ENCODE peak calls at places on chromosomes 1 and 21, in nine cellular contexts. W, U, H, S, D, X, I, O and K are unnamed samples.

GRCh38 chr1:166197141-166197540 is 30.3 kb upstream of the FAM78B start:
- DNase-seq in W (no peak), U (no peak), H (no peak), S (peak), D (no peak), X (no peak), I (no peak), O (no peak), K (no peak)

GRCh38 chr1:71706030-71706671 is 576.2 kb downstream of the NEGR1 start:
- DNase-seq in W (no peak), U (no peak), H (no peak), S (no peak), D (no peak), X (no peak), I (no peak), O (no peak), K (no peak)

GRCh38 chr1:28066393-28067154 is 21.8 kb downstream of the EYA3 start:
- DNase-seq in W (no peak), U (no peak), H (no peak), S (no peak), D (no peak), X (no peak), I (no peak), O (no peak), K (no peak)

GRCh38 chr1:81717230-81717629 is 83.5 kb upstream of the ADGRL2 start:
- DNase-seq in W (no peak), U (no peak), H (no peak), S (no peak), D (no peak), X (no peak), I (no peak), O (no peak), K (no peak)

GRCh38 chr1:190176776-190177175 is 300.9 kb downstream of the BRINP3 start:
- DNase-seq in W (no peak), U (no peak), H (no peak), S (no peak), D (no peak), X (no peak), I (no peak), O (no peak), K (no peak)

GRCh38 chr1:71464016-71464415 is 383.2 kb upstream of the ZRANB2 start:
- DNase-seq in W (no peak), U (no peak), H (no peak), S (no peak), D (no peak), X (no peak), I (no peak), O (no peak), K (no peak)

GRCh38 chr1:165842363-165843129 is 15.1 kb downstream of the UCK2 start:
- DNase-seq in W (no peak), U (no peak), H (no peak), S (no peak), D (peak), X (no peak), I (no peak), O (no peak), K (no peak)

GRCh38 chr1:33762099-33762830 is 101.6 kb upstream of the HMGB4 start:
- DNase-seq in W (no peak), U (no peak), H (no peak), S (no peak), D (no peak), X (no peak), I (no peak), O (no peak), K (peak)

GRCh38 chr1:192933744-192934143 is 124.9 kb downstream of the RGS2 start:
- DNase-seq in W (no peak), U (no peak), H (no peak), S (no peak), D (no peak), X (no peak), I (no peak), O (no peak), K (no peak)

GRCh38 chr1:156356875-156357534 is 12.0 kb upstream of the RHBG start:
- DNase-seq in W (peak), U (no peak), H (peak), S (peak), D (peak), X (no peak), I (no peak), O (peak), K (no peak)

GRCh38 chr1:44650159-44650831 is 24.0 kb downstream of the TMEM53 start:
- DNase-seq in W (peak), U (no peak), H (peak), S (no peak), D (no peak), X (no peak), I (peak), O (no peak), K (no peak)

GRCh38 chr1:233443040-233443439 is 115.5 kb downstream of the MAP3K21 start:
- DNase-seq in W (no peak), U (no peak), H (no peak), S (peak), D (no peak), X (no peak), I (no peak), O (no peak), K (no peak)

GRCh38 chr1:38889589-38889988 is 8.2 kb upstream of the GJA9 start:
- DNase-seq in W (no peak), U (no peak), H (no peak), S (no peak), D (no peak), X (no peak), I (no peak), O (no peak), K (no peak)

GRCh38 chr21:28714795-28715464 is 277.7 kb downstream of the LTN1 start:
- DNase-seq in W (no peak), U (no peak), H (no peak), S (no peak), D (no peak), X (no peak), I (no peak), O (no peak), K (no peak)

GRCh38 chr1:154591206-154591605 is 16.8 kb downstream of the ADAR start:
- DNase-seq in W (no peak), U (no peak), H (no peak), S (no peak), D (no peak), X (no peak), I (no peak), O (no peak), K (no peak)

GRCh38 chr1:234631721-234632125 is 21.7 kb upstream of the IRF2BP2 start:
- DNase-seq in W (no peak), U (no peak), H (no peak), S (no peak), D (no peak), X (no peak), I (no peak), O (no peak), K (no peak)

GRCh38 chr1:148308832-148309458 is 156.9 kb upstream of the NBPF11 start:
- DNase-seq in W (no peak), U (no peak), H (no peak), S (no peak), D (no peak), X (no peak), I (no peak), O (no peak), K (no peak)

GRCh38 chr1:225848044-225848955 is 33.9 kb downstream of the TMEM63A start:
- DNase-seq in W (peak), U (no peak), H (no peak), S (no peak), D (no peak), X (no peak), I (peak), O (no peak), K (no peak)

GRCh38 chr1:243962541-243962940 is 88.5 kb upstream of the ZBTB18 start:
- DNase-seq in W (no peak), U (no peak), H (no peak), S (no peak), D (no peak), X (no peak), I (no peak), O (no peak), K (no peak)

GRCh38 chr1:66760506-66760905 is 8.2 kb downstream of the DYNLT5 start:
- DNase-seq in W (no peak), U (no peak), H (no peak), S (no peak), D (no peak), X (no peak), I (no peak), O (no peak), K (no peak)

GRCh38 chr1:64864018-64864945 is 102.1 kb downstream of the JAK1 start:
- DNase-seq in W (peak), U (peak), H (peak), S (peak), D (peak), X (no peak), I (no peak), O (peak), K (no peak)

GRCh38 chr1:41102208-41102607 is 80.7 kb upstream of the SLFNL1 start:
- DNase-seq in W (peak), U (peak), H (peak), S (peak), D (no peak), X (peak), I (peak), O (peak), K (peak)

GRCh38 chr1:3992103-3992556 is 92.1 kb upstream of the C1orf174 start:
- DNase-seq in W (no peak), U (peak), H (no peak), S (no peak), D (no peak), X (no peak), I (no peak), O (no peak), K (no peak)

GRCh38 chr1:71046891-71047634 is 553 bp downstream of the PTGER3 start:
- DNase-seq in W (no peak), U (peak), H (peak), S (peak), D (no peak), X (peak), I (no peak), O (peak), K (no peak)

GRCh38 chr1:172585861-172586260 is 52.9 kb downstream of the SUCO start:
- DNase-seq in W (no peak), U (no peak), H (no peak), S (no peak), D (no peak), X (no peak), I (no peak), O (no peak), K (no peak)

GRCh38 chr21:42777757-42778344 is 101.5 kb downstream of the WDR4 start:
- DNase-seq in W (no peak), U (no peak), H (no peak), S (no peak), D (no peak), X (no peak), I (no peak), O (no peak), K (no peak)

GRCh38 chr21:25369524-25370300 is 237.6 kb downstream of the MRPL39 start:
- DNase-seq in W (no peak), U (no peak), H (no peak), S (no peak), D (no peak), X (no peak), I (no peak), O (no peak), K (no peak)

GRCh38 chr1:89918127-89918793 is 76.7 kb upstream of the ZNF326 start:
- DNase-seq in W (no peak), U (no peak), H (no peak), S (no peak), D (no peak), X (no peak), I (no peak), O (no peak), K (no peak)

DNA sequence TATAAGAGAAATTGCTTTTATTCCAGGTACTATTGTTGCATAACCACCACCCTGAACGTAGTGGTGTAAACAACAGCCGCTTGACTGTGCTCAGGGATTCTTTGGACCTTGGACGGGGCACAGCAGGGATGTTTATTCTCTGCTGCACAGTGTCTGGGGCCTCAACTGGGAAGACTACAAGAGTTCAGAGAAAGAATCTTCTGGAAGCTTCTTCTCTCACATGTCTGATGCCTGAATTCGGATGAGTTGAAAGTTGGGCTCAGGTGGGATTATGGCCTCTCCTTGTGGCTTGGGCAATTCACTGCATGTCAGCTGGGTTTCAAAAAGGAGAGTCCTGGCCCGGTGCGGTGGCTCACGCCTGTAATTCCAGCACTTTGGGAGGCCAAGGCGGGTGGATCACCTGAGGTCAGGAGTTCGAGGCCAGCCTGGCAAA is 19.0 kb upstream of the SSBP3 start:
- DNase-seq in W (no peak), U (no peak), H (no peak), S (no peak), D (no peak), X (no peak), I (no peak), O (no peak), K (no peak)
- TF ChIP-seq CTCF in W (no peak), U (no peak), H (no peak), S (no peak), D (no peak), X (peak), I (no peak), O (no peak), K (no peak)

GRCh38 chr1:207748737-207749528 is 2.9 kb upstream of the CD46 start:
- DNase-seq in W (no peak), U (no peak), H (no peak), S (no peak), D (peak), X (no peak), I (no peak), O (no peak), K (no peak)
- H3K4me3 ChIP-seq in W (no peak), U (no peak), H (no peak), S (no peak), D (no peak), X (no peak), I (no peak), O (no peak), K (no peak)

DNA sequence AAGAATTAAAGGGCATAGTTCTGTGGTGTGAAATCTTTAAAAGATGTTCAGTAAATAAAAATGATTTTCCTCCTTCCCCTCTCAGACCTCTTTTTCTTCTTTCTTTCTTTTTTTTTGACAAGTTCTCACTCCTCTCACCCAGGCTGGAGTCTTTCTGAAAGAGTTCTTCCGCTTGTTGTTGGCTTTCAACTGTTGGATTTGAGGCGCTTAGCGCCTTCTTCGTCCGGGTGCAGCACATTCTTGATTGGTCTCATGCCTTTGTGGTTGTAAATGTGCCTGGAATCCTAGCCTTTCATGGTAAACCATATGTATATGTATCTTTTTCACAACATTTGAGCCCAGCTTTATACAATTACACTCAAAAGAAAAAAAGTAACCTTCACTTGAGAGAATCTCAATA is 980 bp upstream of the METTL18 start:
- DNase-seq in W (no peak), U (no peak), H (no peak), S (no peak), D (peak), X (no peak), I (no peak), O (no peak), K (no peak)
- H3K27ac ChIP-seq in W (no peak), U (peak), H (no peak), S (no peak), D (peak), X (no peak), I (no peak), O (no peak), K (no peak)

GRCh38 chr1:31689821-31690220 is 14.0 kb downstream of the COL16A1 start:
- DNase-seq in W (no peak), U (no peak), H (no peak), S (no peak), D (no peak), X (no peak), I (no peak), O (no peak), K (no peak)

GRCh38 chr1:31691446-31691845 is 12.4 kb downstream of the COL16A1 start:
- DNase-seq in W (no peak), U (no peak), H (no peak), S (no peak), D (no peak), X (no peak), I (no peak), O (no peak), K (no peak)

GRCh38 chr1:31690921-31691320 is 12.9 kb downstream of the COL16A1 start:
- DNase-seq in W (no peak), U (no peak), H (no peak), S (no peak), D (no peak), X (no peak), I (no peak), O (no peak), K (no peak)

GRCh38 chr1:31694069-31694909 is 9.5 kb downstream of the COL16A1 start:
- DNase-seq in W (no peak), U (no peak), H (no peak), S (no peak), D (no peak), X (no peak), I (no peak), O (no peak), K (no peak)

DNA sequence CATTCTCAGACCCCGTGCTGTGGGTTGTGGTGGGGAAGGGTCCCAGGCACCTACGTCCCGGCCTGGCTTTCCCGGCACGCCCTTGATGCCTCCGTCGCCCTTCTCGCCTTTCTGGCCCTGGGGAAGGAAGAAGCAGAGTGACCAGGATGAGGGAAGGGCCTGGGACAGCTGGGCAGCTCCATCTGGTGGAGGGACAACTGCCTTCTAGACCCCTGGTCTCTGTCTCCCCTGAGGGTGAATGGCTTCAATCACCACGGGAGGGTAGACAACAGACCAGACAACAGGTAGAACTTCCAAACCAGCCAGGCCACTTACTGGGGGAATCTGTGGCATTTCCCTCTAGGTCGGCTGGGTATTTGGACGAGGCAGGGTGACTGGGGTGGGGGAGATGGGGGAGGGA is 11.9 kb downstream of the COL16A1 start:
- DNase-seq in W (no peak), U (no peak), H (no peak), S (no peak), D (no peak), X (no peak), I (no peak), O (no peak), K (no peak)
- TF ChIP-seq CTCF in W (no peak), U (no peak), H (no peak), S (no peak), D (no peak), X (no peak), I (no peak), O (no peak), K (no peak)

GRCh38 chr1:177170756-177171535 is at the start of gene BRINP2:
- DNase-seq in W (peak), U (no peak), H (peak), S (peak), D (no peak), X (peak), I (peak), O (peak), K (no peak)
- H3K4me3 ChIP-seq in W (peak), U (peak), H (no peak), S (no peak), D (no peak), X (peak), I (peak), O (peak), K (peak)

DNA sequence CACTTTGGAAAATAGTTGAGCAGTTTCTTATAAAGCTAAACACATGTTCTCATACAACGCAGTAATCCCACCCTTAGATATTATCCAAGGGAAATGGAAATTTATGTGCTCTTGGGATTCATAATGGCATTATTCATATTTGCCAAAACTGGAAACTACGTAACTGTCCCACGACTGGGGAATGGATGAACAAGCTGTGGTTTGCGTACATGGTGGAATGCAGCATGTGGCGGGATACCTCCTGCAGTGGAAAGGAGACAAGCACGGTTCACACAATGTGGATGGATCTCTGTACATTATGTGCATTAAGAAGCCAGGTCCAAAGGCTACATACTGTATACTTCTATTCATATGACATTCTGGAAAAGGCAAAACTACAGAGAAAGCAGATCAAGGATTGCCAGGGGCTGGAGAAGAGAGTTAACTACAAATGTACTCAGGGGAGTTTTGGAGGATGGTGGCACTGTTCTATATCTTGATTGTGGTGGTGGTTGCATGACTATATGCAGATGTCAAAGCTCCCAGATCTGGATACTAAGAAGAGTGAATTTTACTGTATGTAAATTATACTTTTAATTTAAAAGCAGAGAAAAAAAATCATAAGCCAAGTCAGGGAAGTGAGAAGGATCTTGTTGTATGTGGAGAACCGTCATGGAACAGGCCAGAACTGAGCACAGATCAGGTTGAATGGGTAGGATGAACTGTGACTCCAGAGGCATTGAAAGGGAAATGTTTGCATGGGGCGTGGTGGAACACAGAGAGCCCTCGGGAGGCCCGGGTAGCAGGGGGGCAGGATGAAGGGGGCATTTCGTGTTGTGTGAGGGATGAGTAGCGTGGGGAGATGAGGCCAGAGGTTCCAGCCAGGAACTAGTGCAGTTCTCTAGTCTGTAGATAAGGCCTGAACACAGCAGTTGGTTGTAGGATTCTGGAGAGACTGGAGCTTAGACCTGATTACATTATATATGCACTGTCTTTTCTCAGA is 90.7 kb downstream of the GALNT2 start:
- DNase-seq in W (peak), U (no peak), H (no peak), S (peak), D (no peak), X (no peak), I (no peak), O (no peak), K (no peak)
- H3K27ac ChIP-seq in W (no peak), U (no peak), H (no peak), S (peak), D (no peak), X (no peak), I (no peak), O (no peak), K (peak)